ENCODE peak calls at places on chromosome 3, in four cellular contexts. J, P, G and M are unnamed samples.

GRCh38 chr3:198030125-198030524 is 70.1 kb downstream of the LMLN start:
- DNase-seq in G (no peak), J (no peak), P (no peak), M (no peak)

GRCh38 chr3:170852307-170852706 is 17.7 kb downstream of the RPL22L1 start:
- DNase-seq in J (no peak), P (no peak), G (no peak), M (no peak)

GRCh38 chr3:48001991-48002390 is 14.2 kb downstream of the MAP4 start:
- DNase-seq in G (no peak), J (no peak), P (no peak), M (no peak)

GRCh38 chr3:8662594-8662993 is 18.0 kb upstream of the SSUH2 start:
- DNase-seq in J (no peak), P (no peak), G (no peak), M (no peak)

GRCh38 chr3:168094877-168095610 is 680 bp downstream of the GOLIM4 start:
- DNase-seq in P (peak), J (peak), G (peak), M (peak)

GRCh38 chr3:119783255-119783654 is 1.4 kb downstream of the NR1I2 start:
- DNase-seq in J (no peak), P (no peak), G (no peak), M (no peak)

GRCh38 chr3:116034797-116035196 is 410.5 kb downstream of the LSAMP start:
- DNase-seq in J (no peak), P (no peak), G (no peak), M (no peak)

GRCh38 chr3:109178701-109179100 is 42.2 kb downstream of the C3orf85 start:
- DNase-seq in P (no peak), G (no peak), J (no peak), M (no peak)

GRCh38 chr3:71949403-71949802 is 164.5 kb upstream of the PROK2 start:
- DNase-seq in P (no peak), G (no peak), J (no peak), M (peak)

GRCh38 chr3:10483364-10483675 is 22.1 kb downstream of the ATP2B2 start:
- DNase-seq in P (no peak), G (no peak), J (no peak), M (no peak)

GRCh38 chr3:50170689-50171088 is 15.6 kb downstream of the SEMA3F start:
- DNase-seq in P (no peak), J (no peak), G (no peak), M (peak)

GRCh38 chr3:47781326-47781684 is 388 bp downstream of the SMARCC1 start:
- DNase-seq in G (no peak), J (peak), P (peak), M (peak)

GRCh38 chr3:58092516-58092915 is 84.3 kb downstream of the FLNB start:
- DNase-seq in G (no peak), P (no peak), J (no peak), M (peak)

GRCh38 chr3:43071313-43071893 is 34.5 kb downstream of the POMGNT2 start:
- DNase-seq in J (peak), G (peak), P (peak), M (peak)

GRCh38 chr3:180980612-180981011 is 8.9 kb downstream of the DNAJC19 start:
- DNase-seq in G (no peak), J (no peak), P (no peak), M (peak)

GRCh38 chr3:46699846-46700523 is 1.2 kb upstream of the TMIE start:
- DNase-seq in P (no peak), G (no peak), J (no peak), M (no peak)

GRCh38 chr3:127529346-127530188 is 61.0 kb downstream of the TPRA1 start:
- DNase-seq in J (no peak), G (no peak), P (peak), M (no peak)

GRCh38 chr3:196604548-196604947 is 34.9 kb upstream of the NRROS start:
- DNase-seq in G (no peak), J (peak), P (peak), M (no peak)

GRCh38 chr3:66236281-66236680 is 15.5 kb downstream of the SLC25A26 start:
- DNase-seq in G (peak), P (peak), J (no peak), M (peak)

GRCh38 chr3:18758047-18758704 is 333.0 kb upstream of the SATB1 start:
- DNase-seq in P (peak), G (peak), J (peak), M (peak)

GRCh38 chr3:16723994-16724393 is 118.8 kb upstream of the DAZL start:
- DNase-seq in J (peak), G (peak), P (peak), M (peak)

GRCh38 chr3:30439451-30440053 is 166.8 kb upstream of the TGFBR2 start:
- DNase-seq in J (no peak), P (no peak), G (no peak), M (no peak)

GRCh38 chr3:11629716-11630115 is 14.0 kb downstream of the VGLL4 start:
- DNase-seq in G (no peak), P (no peak), J (no peak), M (peak)

GRCh38 chr3:12371525-12372140 is 82.8 kb downstream of the PPARG start:
- DNase-seq in J (no peak), G (no peak), P (no peak), M (peak)

GRCh38 chr3:71978150-71978721 is 193.3 kb upstream of the PROK2 start:
- DNase-seq in P (no peak), J (peak), G (no peak), M (no peak)

GRCh38 chr3:114411292-114411691 is 117.5 kb downstream of the TIGIT start:
- DNase-seq in P (no peak), J (no peak), G (no peak), M (peak)

GRCh38 chr3:100548053-100548452 is 55.6 kb downstream of the TMEM45A start:
- DNase-seq in P (no peak), G (no peak), J (no peak), M (peak)

GRCh38 chr3:177478170-177478859 is 281.0 kb upstream of the TBL1XR1 start:
- DNase-seq in P (no peak), G (peak), J (no peak), M (peak)

GRCh38 chr3:140580746-140581145 is 97.1 kb upstream of the TRIM42 start:
- DNase-seq in G (no peak), P (no peak), J (no peak), M (peak)

GRCh38 chr3:181727122-181728036 is 15.7 kb downstream of the SOX2 start:
- DNase-seq in J (no peak), G (no peak), P (peak), M (no peak)

GRCh38 chr3:89114841-89115223 is 7.4 kb downstream of the EPHA3 start:
- DNase-seq in J (no peak), G (no peak), P (no peak), M (no peak)

GRCh38 chr3:88000853-88001252 is 58.0 kb downstream of the CGGBP1 start:
- DNase-seq in P (peak), J (peak), G (no peak), M (peak)

GRCh38 chr3:126439968-126440708 is 35.6 kb downstream of the ZXDC start:
- DNase-seq in J (no peak), P (peak), G (no peak), M (no peak)

GRCh38 chr3:63562323-63562722 is 90.2 kb upstream of the SNTN start:
- DNase-seq in G (no peak), J (no peak), P (no peak), M (no peak)

GRCh38 chr3:50552058-50552435 is 15.5 kb downstream of the C3orf18 start:
- DNase-seq in J (no peak), P (no peak), G (no peak), M (no peak)

GRCh38 chr3:122183521-122183892 is at the start of gene CASR:
- DNase-seq in J (peak), G (no peak), P (peak), M (no peak)

GRCh38 chr3:122184591-122184929 is 1.1 kb downstream of the CASR start:
- DNase-seq in P (no peak), J (no peak), G (no peak), M (no peak)

GRCh38 chr3:122186372-122186771 is 2.9 kb downstream of the CASR start:
- DNase-seq in J (no peak), G (no peak), P (no peak), M (no peak)

GRCh38 chr3:122188758-122189157 is 5.3 kb downstream of the CASR start:
- DNase-seq in P (no peak), G (no peak), J (no peak), M (no peak)

DNA sequence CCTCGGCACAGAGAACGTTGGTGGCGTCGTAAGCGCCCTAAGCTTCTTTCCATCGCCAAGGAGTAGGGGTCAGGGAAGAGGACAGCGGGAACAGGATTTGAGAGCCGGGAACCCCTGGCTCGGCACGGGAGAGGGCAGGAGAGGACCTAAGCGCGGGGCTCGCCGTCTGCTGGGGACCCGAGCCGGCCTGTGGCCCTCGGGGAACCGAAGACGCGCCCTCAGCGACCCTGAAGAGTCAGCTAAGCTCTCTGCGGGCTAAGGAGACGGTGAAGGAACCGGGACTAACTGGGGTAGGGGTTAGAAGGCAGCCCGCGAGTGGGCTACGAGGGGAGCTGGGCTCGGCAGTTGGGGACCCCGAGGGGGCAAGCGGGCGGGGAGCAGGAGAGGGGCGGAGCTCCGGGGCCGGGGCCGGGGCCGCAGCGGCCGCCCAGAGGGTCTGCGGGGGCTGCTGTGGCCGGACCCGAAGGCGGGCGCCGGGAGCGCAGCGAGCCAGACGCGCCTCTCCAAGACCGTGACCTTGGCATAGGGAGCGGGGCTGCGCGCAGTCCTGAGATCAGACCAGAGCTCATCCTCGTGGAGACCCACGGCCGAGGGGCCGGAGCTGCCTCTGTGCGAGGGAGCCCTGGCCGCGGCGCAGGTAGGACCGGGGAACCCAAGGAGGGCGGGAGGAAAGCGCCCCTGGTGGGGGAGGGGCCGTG is 574 bp downstream of the CASR start:
- DNase-seq in J (no peak), P (peak), G (no peak), M (no peak)
- H3K4me3 ChIP-seq in J (no peak), P (peak), G (no peak), M (no peak)

DNA sequence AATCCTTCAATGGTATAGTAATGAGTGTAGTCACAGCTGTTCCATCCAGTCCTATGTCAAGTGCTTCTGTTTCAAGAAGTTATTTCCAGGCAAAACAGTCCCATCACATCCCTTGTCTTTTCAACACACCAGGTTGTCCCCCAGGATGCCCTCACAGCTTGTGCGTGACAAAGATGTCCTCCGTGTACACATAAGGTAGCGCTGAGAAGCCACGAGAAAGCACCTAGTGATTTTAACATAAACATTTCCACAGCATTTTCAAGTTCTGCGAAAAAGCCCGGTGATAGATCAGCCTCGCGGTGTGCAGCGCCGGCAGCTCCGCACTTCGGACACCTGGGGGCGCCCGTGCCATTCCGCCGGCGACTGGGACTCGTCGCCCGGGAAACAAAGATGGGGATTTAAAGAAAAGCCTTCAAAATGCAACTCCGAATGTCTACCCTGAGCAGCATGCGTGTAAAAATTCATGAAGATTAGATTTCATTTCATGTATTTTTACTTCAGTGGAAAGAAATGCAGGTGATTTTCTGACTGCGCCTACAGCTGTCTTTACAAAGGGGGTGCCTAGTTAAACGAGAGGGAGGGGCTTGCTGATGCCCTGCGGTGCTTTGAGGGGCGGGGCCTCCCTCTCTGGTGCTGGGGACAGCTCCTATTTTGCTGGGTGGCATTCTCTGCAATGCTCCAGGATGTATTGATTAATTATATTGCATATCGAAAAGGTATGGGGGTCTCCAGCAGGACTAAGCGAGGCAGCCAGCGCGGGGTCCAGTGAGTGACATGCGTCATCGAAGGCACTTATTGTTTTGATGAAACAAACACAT is 49.9 kb downstream of the KY start:
- DNase-seq in G (peak), P (peak), J (peak), M (peak)
- H3K4me3 ChIP-seq in G (no peak), P (no peak), J (no peak), M (no peak)

GRCh38 chr3:70488131-70488530 is 175.7 kb upstream of the MDFIC2 start:
- DNase-seq in G (no peak), J (no peak), P (no peak), M (no peak)
- H3K4me3 ChIP-seq in G (no peak), J (no peak), P (no peak), M (no peak)

DNA sequence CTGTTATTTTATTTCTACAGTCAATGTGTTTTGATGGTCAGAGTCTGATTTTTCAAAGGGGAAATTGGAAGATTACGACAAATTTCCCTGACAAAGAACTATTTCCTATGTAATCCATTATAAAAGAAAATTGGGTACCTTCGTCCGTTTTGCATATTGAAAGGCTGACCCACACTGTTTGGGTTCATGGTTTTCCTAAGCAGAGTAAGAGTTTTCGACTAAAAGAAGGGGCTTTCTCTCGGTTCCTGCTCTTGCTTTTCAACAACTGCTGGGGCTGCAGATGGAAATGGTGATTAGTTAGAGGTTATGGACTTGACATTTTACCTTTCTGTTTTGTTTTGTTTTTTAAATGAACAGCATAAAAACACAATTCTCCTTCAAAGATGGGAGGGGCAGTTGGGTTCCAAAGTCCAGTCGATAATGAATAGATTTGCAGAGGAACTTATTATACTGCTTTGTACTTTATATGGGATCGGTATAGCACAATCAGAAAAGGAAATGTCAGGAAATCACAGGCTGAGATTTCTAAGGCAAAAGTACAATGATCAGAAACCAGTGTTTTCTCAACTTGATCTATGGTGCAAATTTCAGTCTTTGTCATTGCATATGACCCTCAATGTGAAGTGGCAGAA is 1.0 kb downstream of the KCNMB2 start:
- DNase-seq in P (no peak), J (no peak), G (no peak), M (no peak)
- H3K4me3 ChIP-seq in P (peak), J (no peak), G (no peak), M (no peak)